ENCODE peak calls at places on chromosomes 16 and 17, in four cellular contexts. M is mesenchymal stem cell, B is H1, H is neuronal stem cell. J is an unnamed sample.

GRCh38 chr17:32015245-32016013 is 8.2 kb downstream of the LRRC37B start:
- DNase-seq in M (no peak), B (no peak), H (no peak), J (peak)

GRCh38 chr17:2232244-2232638 is 71.3 kb downstream of the SMG6 start:
- DNase-seq in M (peak), B (no peak), H (no peak), J (peak)

GRCh38 chr17:1713878-1714487 is 3.8 kb upstream of the TLCD2 start:
- DNase-seq in M (peak), B (peak), H (peak), J (peak)

GRCh38 chr16:46822270-46822669 is 8.7 kb downstream of the C16orf87 start:
- DNase-seq in M (peak), B (no peak), H (no peak), J (peak)

GRCh38 chr17:81821603-81822311 is 11.3 kb downstream of the MCRIP1 start:
- DNase-seq in M (peak), B (peak), H (no peak), J (peak)

GRCh38 chr17:28228109-28228840 is 90.7 kb upstream of the TMEM97 start:
- DNase-seq in M (peak), B (peak), H (no peak), J (no peak)

GRCh38 chr17:76173474-76173873 is 32.4 kb upstream of the FOXJ1 start:
- DNase-seq in M (no peak), B (no peak), H (no peak), J (no peak)

GRCh38 chr16:49776085-49776501 is 79.8 kb downstream of the ZNF423 start:
- DNase-seq in M (peak), B (peak), H (no peak), J (no peak)

GRCh38 chr17:76528156-76528527 is 9.4 kb downstream of the CYGB start:
- DNase-seq in M (no peak), B (no peak), H (no peak), J (peak)

GRCh38 chr17:48626470-48627241 is 498 bp upstream of the HOXB9 start:
- DNase-seq in M (peak), B (no peak), H (no peak), J (peak)

GRCh38 chr17:77644981-77645380 is 313.5 kb upstream of the TNRC6C start:
- DNase-seq in M (no peak), B (no peak), H (no peak), J (no peak)
- H2AFZ ChIP-seq in M (no peak), B (no peak), H (no peak), J (no peak)

GRCh38 chr17:49815761-49816281 is 27.3 kb downstream of the KAT7 start:
- DNase-seq in M (no peak), B (no peak), H (peak), J (no peak)
- H3K23ac ChIP-seq in M (no peak), B (no peak), H (no peak), J (no peak)

GRCh38 chr17:50598487-50598886 is 36.2 kb upstream of the ABCC3 start:
- DNase-seq in M (no peak), B (no peak), H (no peak), J (no peak)
- H2AFZ ChIP-seq in M (no peak), B (no peak), H (no peak), J (no peak)

GRCh38 chr16:67907397-67907796 is 14.3 kb downstream of the PSKH1 start:
- DNase-seq in M (no peak), B (no peak), H (no peak), J (no peak)

GRCh38 chr16:67914758-67915622 is 16.7 kb downstream of the CTRL start:
- DNase-seq in M (no peak), B (no peak), H (no peak), J (no peak)

GRCh38 chr16:67909056-67909742 is 16.1 kb downstream of the PSKH1 start:
- DNase-seq in M (no peak), B (no peak), H (no peak), J (no peak)

GRCh38 chr16:67915831-67916723 is 15.6 kb downstream of the CTRL start:
- DNase-seq in M (no peak), B (no peak), H (no peak), J (peak)

DNA sequence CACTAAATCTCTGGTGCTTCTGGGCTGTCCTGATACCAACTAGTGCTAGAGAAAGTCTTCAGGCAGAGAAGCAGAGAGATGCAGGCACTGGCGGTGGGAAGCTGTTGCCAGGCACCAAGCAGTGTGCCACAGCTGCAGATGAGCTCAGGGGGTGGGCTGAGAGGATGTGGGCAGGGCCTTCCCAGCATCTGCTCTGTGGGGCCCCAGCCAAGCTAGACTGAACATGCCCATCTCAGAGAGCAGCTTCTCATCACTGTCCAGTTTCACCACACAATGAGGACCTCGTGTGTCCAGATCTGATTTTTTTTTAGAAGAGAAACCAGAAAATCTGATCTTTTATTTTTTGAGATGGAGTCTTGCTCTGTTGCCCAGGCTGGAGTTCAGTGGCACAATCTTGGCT is 17.1 kb downstream of the PSKH1 start:
- DNase-seq in M (peak), B (no peak), H (no peak), J (peak)
- H3K23ac ChIP-seq in M (no peak), B (no peak), H (no peak), J (no peak)

GRCh38 chr16:4989391-4990006 is 31.4 kb downstream of the SEC14L5 start:
- DNase-seq in M (no peak), B (no peak), H (no peak), J (no peak)

GRCh38 chr16:4987580-4988374 is 29.6 kb downstream of the SEC14L5 start:
- DNase-seq in M (no peak), B (peak), H (no peak), J (no peak)

GRCh38 chr16:4990415-4990814 is 32.3 kb downstream of the SEC14L5 start:
- DNase-seq in M (no peak), B (no peak), H (no peak), J (no peak)

GRCh38 chr16:4987250-4987579 is 29.1 kb downstream of the SEC14L5 start:
- DNase-seq in M (no peak), B (no peak), H (no peak), J (no peak)

GRCh38 chr16:4988647-4989046 is 30.5 kb downstream of the SEC14L5 start:
- DNase-seq in M (no peak), B (no peak), H (no peak), J (no peak)
- H2AFZ ChIP-seq in M (no peak), B (no peak), H (no peak), J (no peak)

DNA sequence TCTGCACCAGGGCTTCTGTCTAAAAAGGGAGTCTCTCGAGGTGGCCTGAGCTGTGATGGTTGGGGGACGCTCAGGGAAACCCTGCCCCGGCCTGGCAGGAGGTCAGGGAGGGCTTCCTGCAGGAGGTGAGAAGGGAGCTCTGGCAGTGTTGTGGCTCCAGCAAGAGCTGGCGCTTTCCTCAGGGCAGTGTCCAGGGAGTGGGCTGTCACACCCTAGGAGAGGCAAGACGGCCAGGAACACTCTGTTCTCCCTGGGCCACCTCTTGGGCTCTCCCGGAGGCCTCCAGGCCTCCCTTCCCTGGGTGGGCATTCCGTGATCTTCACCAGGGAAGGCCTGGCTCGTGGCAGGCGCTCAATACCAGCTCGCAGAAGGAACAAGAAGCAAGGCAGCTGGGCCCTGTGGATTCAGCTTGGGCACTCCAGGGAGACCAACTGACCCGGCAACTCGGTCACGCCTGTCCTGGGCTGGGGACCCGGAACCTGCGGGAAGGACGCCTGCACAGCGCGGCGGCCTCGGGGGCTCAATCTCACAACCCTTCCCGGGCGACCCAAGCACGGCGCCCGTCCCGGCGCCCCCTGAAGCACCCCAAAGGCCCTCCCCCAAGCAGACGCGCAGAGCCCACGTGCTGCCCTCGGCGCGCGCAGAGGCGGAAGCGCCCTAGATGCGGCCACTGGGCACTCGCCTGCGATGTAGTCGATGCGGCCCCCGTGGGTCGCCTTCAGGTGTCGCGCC is 694 bp downstream of the APRT start:
- DNase-seq in M (peak), B (no peak), H (no peak), J (peak)
- H3K23ac ChIP-seq in M (no peak), B (no peak), H (peak), J (peak)

DNA sequence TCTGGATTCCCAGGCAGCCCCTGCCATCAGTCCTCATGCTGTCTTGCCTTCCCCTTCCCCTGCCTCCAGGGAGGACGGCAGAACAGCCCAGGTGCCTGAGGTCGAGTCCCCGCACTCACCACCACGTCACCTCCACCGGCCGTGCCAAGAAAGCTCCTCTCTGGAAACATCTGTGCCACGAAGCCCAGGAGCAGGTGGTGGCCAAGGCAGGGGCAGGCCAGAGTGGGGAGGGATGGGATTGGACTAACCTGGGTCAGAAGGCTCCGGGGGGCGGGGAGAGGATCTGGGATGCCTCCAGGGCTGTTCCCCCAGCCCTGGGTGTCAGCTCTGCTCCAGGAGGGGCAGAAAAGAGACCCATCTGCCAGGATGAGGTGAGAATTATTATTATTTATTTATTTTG is 7.4 kb upstream of the DPEP1 start:
- DNase-seq in M (no peak), B (no peak), H (no peak), J (no peak)
- H2AFZ ChIP-seq in M (no peak), B (no peak), H (no peak), J (no peak)

GRCh38 chr16:48121276-48121675 is 34.5 kb downstream of the ABCC12 start:
- DNase-seq in M (no peak), B (no peak), H (no peak), J (no peak)

GRCh38 chr16:48123104-48123788 is 32.5 kb downstream of the ABCC12 start:
- DNase-seq in M (peak), B (no peak), H (no peak), J (peak)

GRCh38 chr16:48125888-48126287 is 29.9 kb downstream of the ABCC12 start:
- DNase-seq in M (peak), B (no peak), H (no peak), J (no peak)

GRCh38 chr16:48126801-48127644 is 28.8 kb downstream of the ABCC12 start:
- DNase-seq in M (peak), B (no peak), H (no peak), J (peak)

GRCh38 chr16:48124266-48124665 is 31.5 kb downstream of the ABCC12 start:
- DNase-seq in M (no peak), B (no peak), H (no peak), J (no peak)
- H3K23ac ChIP-seq in M (no peak), B (no peak), H (no peak), J (peak)